ENCODE peak calls at places on chromosomes 12 and 14, in eight cellular contexts. Z, Q, V, L, F, T, G and A are unnamed samples.

GRCh38 chr12:29807125-29807524 is 23.4 kb upstream of the TMTC1 start:
- DNase-seq in T (no peak), F (no peak), V (no peak), L (peak), G (no peak), Z (no peak), Q (no peak), A (no peak)

GRCh38 chr12:5898874-5899273 is 46.2 kb downstream of the ANO2 start:
- DNase-seq in F (no peak), L (no peak), T (no peak), Z (no peak), V (no peak), G (no peak), Q (no peak), A (no peak)

GRCh38 chr14:71729581-71729980 is 202.6 kb upstream of the RGS6 start:
- DNase-seq in V (no peak), T (no peak), L (peak), F (no peak), Q (no peak), Z (no peak), G (no peak), A (no peak)

GRCh38 chr12:88566430-88566829 is 13.8 kb downstream of the KITLG start:
- DNase-seq in G (no peak), Q (no peak), V (no peak), F (peak), L (peak), Z (no peak), T (no peak), A (no peak)

GRCh38 chr14:60723218-60724079 is 702 bp downstream of the SIX4 start:
- DNase-seq in V (peak), L (peak), Q (peak), F (peak), T (peak), Z (no peak), G (peak), A (no peak)

GRCh38 chr12:18684430-18684829 is 53.4 kb downstream of the PLCZ1 start:
- DNase-seq in T (no peak), G (no peak), L (peak), V (no peak), Z (no peak), F (no peak), Q (no peak), A (no peak)

GRCh38 chr12:27437839-27438238 is 8.7 kb upstream of the SMCO2 start:
- DNase-seq in V (no peak), G (no peak), Z (no peak), F (no peak), L (no peak), T (no peak), Q (no peak), A (no peak)

GRCh38 chr12:25977047-25977446 is 18.6 kb downstream of the RASSF8 start:
- DNase-seq in Q (no peak), T (peak), L (peak), F (no peak), Z (no peak), G (no peak), V (no peak), A (no peak)

GRCh38 chr14:48398675-48399282 is 723.4 kb upstream of the MDGA2 start:
- DNase-seq in F (no peak), V (no peak), Q (no peak), G (no peak), L (peak), T (no peak), Z (no peak), A (no peak)

GRCh38 chr12:32367381-32367780 is 32.0 kb upstream of the FGD4 start:
- DNase-seq in Z (no peak), F (no peak), V (no peak), L (no peak), T (no peak), G (no peak), Q (no peak), A (no peak)

GRCh38 chr14:58677996-58678395 is 40.2 kb downstream of the DACT1 start:
- DNase-seq in L (no peak), Z (no peak), Q (no peak), T (no peak), F (no peak), G (no peak), V (no peak), A (no peak)

GRCh38 chr12:12807970-12808702 is 5.0 kb upstream of the DDX47 start:
- DNase-seq in Z (no peak), L (peak), T (peak), V (peak), G (no peak), Q (peak), F (peak), A (no peak)

GRCh38 chr14:38107216-38107631 is 100.5 kb upstream of the SSTR1 start:
- DNase-seq in V (no peak), L (no peak), T (no peak), Z (no peak), Q (no peak), G (no peak), F (no peak), A (no peak)

GRCh38 chr12:58087428-58088117 is 146.2 kb downstream of the ATP23 start:
- DNase-seq in G (no peak), F (no peak), L (no peak), Z (no peak), T (no peak), Q (no peak), V (no peak), A (no peak)

GRCh38 chr12:118377005-118377890 is 893 bp downstream of the SUDS3 start:
- DNase-seq in Q (no peak), F (no peak), L (no peak), Z (no peak), V (no peak), T (no peak), G (no peak), A (no peak)

GRCh38 chr14:93234798-93235197 is 27.7 kb downstream of the UBR7 start:
- DNase-seq in G (no peak), L (peak), V (no peak), Z (no peak), F (no peak), T (no peak), Q (no peak), A (no peak)

GRCh38 chr12:57661376-57661775 is 28.4 kb upstream of the B4GALNT1 start:
- DNase-seq in T (no peak), L (no peak), F (no peak), G (no peak), V (no peak), Q (no peak), Z (no peak), A (no peak)

GRCh38 chr12:121883315-121883660 is 5.3 kb upstream of the PSMD9 start:
- DNase-seq in Z (no peak), Q (no peak), L (no peak), T (no peak), V (no peak), F (no peak), G (no peak), A (no peak)

GRCh38 chr14:96037891-96038557 is 1.1 kb upstream of the C14orf132 start:
- DNase-seq in V (no peak), Q (peak), G (peak), T (peak), Z (peak), L (peak), F (peak), A (no peak)
- H3K4me3 ChIP-seq in V (no peak), Q (no peak), G (peak), T (no peak), Z (no peak), L (no peak), F (no peak), A (no peak)

GRCh38 chr12:94795053-94795452 is 144.7 kb upstream of the TMCC3 start:
- DNase-seq in V (no peak), G (no peak), Q (no peak), T (no peak), L (no peak), F (no peak), Z (no peak), A (no peak)
- H3K27ac ChIP-seq in V (no peak), G (no peak), Q (no peak), T (no peak), L (no peak), F (no peak), Z (no peak), A (no peak)

GRCh38 chr14:30842431-30842830 is 31.9 kb upstream of the COCH start:
- DNase-seq in G (no peak), Q (no peak), V (no peak), T (no peak), Z (no peak), L (no peak), F (no peak), A (no peak)
- H3K4me3 ChIP-seq in G (no peak), Q (no peak), V (no peak), T (no peak), Z (no peak), L (no peak), F (no peak), A (no peak)

GRCh38 chr14:95531473-95531872 is 3.4 kb upstream of the GLRX5 start:
- DNase-seq in G (no peak), Q (no peak), T (no peak), F (no peak), V (no peak), L (peak), Z (no peak), A (no peak)

GRCh38 chr14:95530461-95531170 is 4.2 kb upstream of the GLRX5 start:
- DNase-seq in V (no peak), Q (no peak), T (no peak), Z (no peak), L (no peak), G (peak), F (no peak), A (no peak)

GRCh38 chr14:95527392-95528002 is 7.4 kb upstream of the GLRX5 start:
- DNase-seq in F (peak), G (no peak), L (peak), T (no peak), Q (no peak), V (peak), Z (peak), A (no peak)

GRCh38 chr14:95526483-95527391 is 8.1 kb upstream of the GLRX5 start:
- DNase-seq in Z (no peak), G (no peak), F (no peak), Q (no peak), L (peak), V (no peak), T (no peak), A (no peak)

DNA sequence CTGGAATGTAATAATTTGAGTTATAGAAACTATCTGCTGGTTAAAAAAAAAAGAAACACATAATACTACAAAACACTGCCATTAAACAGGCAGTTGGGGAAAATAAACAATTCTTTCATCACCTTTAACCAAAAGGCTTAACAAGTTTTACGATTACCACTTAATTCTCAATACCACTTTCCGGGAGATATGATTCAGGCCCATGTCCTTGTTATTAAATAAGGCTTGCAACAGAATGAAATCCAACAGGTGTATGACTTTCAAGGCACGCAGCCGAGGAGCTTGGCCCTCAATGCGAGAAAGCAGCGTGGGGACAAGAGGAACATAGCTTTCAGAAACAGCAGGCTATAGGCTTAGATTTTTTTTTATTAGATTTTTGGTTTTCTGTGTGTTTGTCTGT is 5.6 kb upstream of the GLRX5 start:
- DNase-seq in Z (no peak), F (no peak), V (no peak), G (no peak), L (no peak), Q (no peak), T (no peak), A (no peak)
- H3K27ac ChIP-seq in Z (peak), F (no peak), V (no peak), G (no peak), L (no peak), Q (no peak), T (peak), A (no peak)

GRCh38 chr12:114669501-114670256 is 14.3 kb downstream of the TBX3 start:
- DNase-seq in Q (no peak), F (no peak), Z (no peak), V (no peak), L (peak), G (no peak), T (peak), A (no peak)
- H3K4me3 ChIP-seq in Q (peak), F (no peak), Z (no peak), V (no peak), L (peak), G (peak), T (peak), A (no peak)

GRCh38 chr12:110100315-110100970 is 23.7 kb upstream of the IFT81 start:
- DNase-seq in G (no peak), Q (peak), L (peak), Z (peak), V (peak), F (peak), T (peak), A (peak)
- H3K27ac ChIP-seq in G (peak), Q (no peak), L (no peak), Z (peak), V (no peak), F (peak), T (peak), A (no peak)

DNA sequence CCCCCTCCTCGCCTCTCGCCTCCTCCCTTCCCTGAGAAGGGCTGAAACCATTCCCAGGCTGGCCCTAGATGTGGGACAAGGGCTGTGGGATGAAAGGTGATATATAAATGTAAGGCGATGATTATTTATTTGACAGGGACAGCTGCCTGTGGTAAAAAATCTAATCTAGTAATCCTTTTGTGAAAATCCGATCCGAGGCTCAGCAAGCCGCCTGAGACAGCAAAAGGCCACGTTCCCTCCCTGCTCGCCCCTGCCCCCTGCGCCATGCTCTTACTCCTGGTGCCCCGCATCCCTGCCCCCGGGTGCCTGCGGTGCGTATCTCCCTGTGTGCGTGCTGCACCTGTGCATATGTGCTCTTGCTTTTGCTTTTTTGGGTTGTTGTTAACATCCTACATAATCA is 65.2 kb downstream of the TSPAN9 start:
- DNase-seq in G (no peak), V (peak), L (no peak), Q (no peak), T (no peak), F (no peak), Z (no peak), A (no peak)
- H3K4me3 ChIP-seq in G (no peak), V (no peak), L (no peak), Q (no peak), T (no peak), F (no peak), Z (no peak), A (no peak)

GRCh38 chr14:53841109-53842099 is 115.2 kb downstream of the BMP4 start:
- DNase-seq in T (no peak), Q (no peak), Z (no peak), V (no peak), F (no peak), L (no peak), G (no peak), A (no peak)
- H3K27ac ChIP-seq in T (no peak), Q (no peak), Z (no peak), V (no peak), F (no peak), L (no peak), G (no peak), A (no peak)

GRCh38 chr14:70190156-70190555 is 1.4 kb upstream of the SLC8A3 start:
- DNase-seq in F (no peak), L (no peak), Z (no peak), G (no peak), Q (no peak), T (no peak), V (no peak), A (no peak)

GRCh38 chr14:70189678-70190077 is 927 bp upstream of the SLC8A3 start:
- DNase-seq in Z (no peak), G (no peak), L (no peak), T (no peak), F (no peak), V (no peak), Q (no peak), A (no peak)

GRCh38 chr14:70186826-70187483 is 1.8 kb downstream of the SLC8A3 start:
- DNase-seq in L (peak), Q (no peak), V (no peak), F (no peak), T (peak), G (no peak), Z (no peak), A (no peak)

GRCh38 chr14:70188292-70188607 is 501 bp downstream of the SLC8A3 start:
- DNase-seq in L (peak), V (no peak), F (no peak), Z (no peak), Q (no peak), G (no peak), T (peak), A (no peak)

GRCh38 chr14:70188608-70189540 is at the start of gene SLC8A3:
- DNase-seq in L (peak), F (peak), Z (no peak), Q (no peak), G (no peak), V (no peak), T (peak), A (no peak)
- H3K4me3 ChIP-seq in L (peak), F (peak), Z (peak), Q (peak), G (peak), V (peak), T (peak), A (peak)

GRCh38 chr12:78210894-78211302 is 380.2 kb downstream of the NAV3 start:
- DNase-seq in F (no peak), Q (no peak), L (peak), G (no peak), T (no peak), V (no peak), Z (no peak), A (no peak)
- H3K27ac ChIP-seq in F (no peak), Q (no peak), L (peak), G (no peak), T (no peak), V (no peak), Z (no peak), A (no peak)